ENCODE peak calls at places on chromosomes 1 and 21, in four cellular contexts. One of them, this sample, is unnamed.

GRCh38 chr1:90579212-90579802 is 137.8 kb downstream of the BARHL2 start:
- DNase-seq in psoas muscle: no peak
- DNase-seq in heart right ventricle: no peak
- DNase-seq in brain microvascular endothelial cell: peak
- DNase-seq in this sample: peak

GRCh38 chr1:28917757-28918118 is 3.4 kb downstream of the EPB41 start:
- DNase-seq in psoas muscle: no peak
- DNase-seq in heart right ventricle: no peak
- DNase-seq in brain microvascular endothelial cell: no peak
- DNase-seq in this sample: no peak

GRCh38 chr1:98331232-98331631 is 330.3 kb upstream of the SNX7 start:
- DNase-seq in psoas muscle: no peak
- DNase-seq in heart right ventricle: no peak
- DNase-seq in brain microvascular endothelial cell: peak
- DNase-seq in this sample: no peak

GRCh38 chr1:111471012-111471411 is 2.8 kb upstream of the C1orf162 start:
- DNase-seq in psoas muscle: peak
- DNase-seq in brain microvascular endothelial cell: no peak
- DNase-seq in heart right ventricle: peak
- DNase-seq in this sample: no peak

GRCh38 chr1:239174880-239175279 is 211.5 kb upstream of the CHRM3 start:
- DNase-seq in heart right ventricle: no peak
- DNase-seq in psoas muscle: no peak
- DNase-seq in brain microvascular endothelial cell: no peak
- DNase-seq in this sample: no peak

GRCh38 chr1:119859647-119860046 is 36.7 kb downstream of the ADAM30 start:
- DNase-seq in brain microvascular endothelial cell: peak
- DNase-seq in heart right ventricle: no peak
- DNase-seq in psoas muscle: no peak
- DNase-seq in this sample: no peak

GRCh38 chr1:61120307-61120840 is 38.0 kb downstream of the NFIA start:
- DNase-seq in psoas muscle: no peak
- DNase-seq in brain microvascular endothelial cell: no peak
- DNase-seq in heart right ventricle: no peak
- DNase-seq in this sample: no peak

GRCh38 chr1:24695202-24695974 is 49.9 kb upstream of the CLIC4 start:
- DNase-seq in heart right ventricle: peak
- DNase-seq in psoas muscle: peak
- DNase-seq in brain microvascular endothelial cell: no peak
- DNase-seq in this sample: no peak

GRCh38 chr1:175221548-175222175 is 29.1 kb upstream of the KIAA0040 start:
- DNase-seq in heart right ventricle: peak
- DNase-seq in psoas muscle: no peak
- DNase-seq in brain microvascular endothelial cell: no peak
- DNase-seq in this sample: peak

GRCh38 chr1:47996406-47997226 is 569 bp downstream of the TRABD2B start:
- DNase-seq in brain microvascular endothelial cell: no peak
- DNase-seq in heart right ventricle: peak
- DNase-seq in psoas muscle: peak
- DNase-seq in this sample: peak

GRCh38 chr21:41616063-41616591 is 108.2 kb upstream of the TMPRSS2 start:
- DNase-seq in psoas muscle: peak
- DNase-seq in brain microvascular endothelial cell: peak
- DNase-seq in heart right ventricle: no peak
- DNase-seq in this sample: no peak

GRCh38 chr1:164768619-164769018 is 209.6 kb downstream of the PBX1 start:
- DNase-seq in brain microvascular endothelial cell: no peak
- DNase-seq in heart right ventricle: no peak
- DNase-seq in psoas muscle: no peak
- DNase-seq in this sample: no peak

GRCh38 chr1:21095918-21096426 is 80.7 kb downstream of the EIF4G3 start:
- DNase-seq in heart right ventricle: no peak
- DNase-seq in brain microvascular endothelial cell: no peak
- DNase-seq in psoas muscle: no peak
- DNase-seq in this sample: no peak

GRCh38 chr1:97038410-97038809 is 316.8 kb downstream of the PTBP2 start:
- DNase-seq in heart right ventricle: no peak
- DNase-seq in psoas muscle: no peak
- DNase-seq in brain microvascular endothelial cell: no peak
- DNase-seq in this sample: no peak

GRCh38 chr1:188778578-188778977 is 1699.1 kb downstream of the BRINP3 start:
- DNase-seq in heart right ventricle: no peak
- DNase-seq in brain microvascular endothelial cell: no peak
- DNase-seq in psoas muscle: no peak
- DNase-seq in this sample: no peak

DNA sequence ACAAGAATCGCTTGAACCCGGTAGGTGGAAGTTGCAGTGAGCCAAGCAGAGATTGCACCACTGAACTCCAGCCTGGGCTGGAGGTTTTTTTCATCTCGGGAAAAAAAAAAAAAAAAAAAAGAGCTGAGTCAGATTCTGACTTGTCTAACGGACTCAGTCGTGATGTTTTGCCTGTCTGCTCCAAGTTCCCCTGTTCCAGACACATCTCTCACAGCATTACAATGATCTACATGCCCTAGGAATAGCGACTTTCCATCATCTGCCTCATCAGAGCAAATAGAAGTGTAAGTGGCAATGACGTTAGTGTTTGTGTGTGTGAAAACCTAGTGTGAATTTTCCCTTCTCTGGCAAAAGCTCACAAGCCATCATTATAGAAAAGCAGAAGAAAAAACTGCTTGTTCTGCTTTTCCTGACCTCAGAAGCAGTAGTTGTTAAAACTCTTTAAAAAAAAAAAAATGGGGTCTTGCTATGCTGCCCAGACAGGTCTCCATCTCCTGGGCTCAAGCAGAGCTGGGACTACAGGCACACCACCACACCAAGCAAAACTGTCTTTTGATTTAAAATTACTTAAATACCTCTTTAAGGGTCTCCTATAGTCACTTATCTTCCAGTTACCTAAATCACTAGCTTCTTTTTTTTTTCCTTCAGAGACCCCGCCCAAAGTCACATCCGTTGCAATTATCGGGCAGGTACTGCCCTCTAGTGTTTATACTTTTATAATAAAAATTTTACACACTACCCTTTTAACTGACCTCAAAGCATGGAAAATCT is 37.3 kb downstream of the PLEKHO1 start:
- DNase-seq in psoas muscle: no peak
- DNase-seq in brain microvascular endothelial cell: peak
- DNase-seq in heart right ventricle: peak
- DNase-seq in this sample: peak
- TF ChIP-seq CTCF in psoas muscle: peak
- TF ChIP-seq CTCF in brain microvascular endothelial cell: peak
- TF ChIP-seq CTCF in heart right ventricle: peak
- TF ChIP-seq CTCF in this sample: peak

DNA sequence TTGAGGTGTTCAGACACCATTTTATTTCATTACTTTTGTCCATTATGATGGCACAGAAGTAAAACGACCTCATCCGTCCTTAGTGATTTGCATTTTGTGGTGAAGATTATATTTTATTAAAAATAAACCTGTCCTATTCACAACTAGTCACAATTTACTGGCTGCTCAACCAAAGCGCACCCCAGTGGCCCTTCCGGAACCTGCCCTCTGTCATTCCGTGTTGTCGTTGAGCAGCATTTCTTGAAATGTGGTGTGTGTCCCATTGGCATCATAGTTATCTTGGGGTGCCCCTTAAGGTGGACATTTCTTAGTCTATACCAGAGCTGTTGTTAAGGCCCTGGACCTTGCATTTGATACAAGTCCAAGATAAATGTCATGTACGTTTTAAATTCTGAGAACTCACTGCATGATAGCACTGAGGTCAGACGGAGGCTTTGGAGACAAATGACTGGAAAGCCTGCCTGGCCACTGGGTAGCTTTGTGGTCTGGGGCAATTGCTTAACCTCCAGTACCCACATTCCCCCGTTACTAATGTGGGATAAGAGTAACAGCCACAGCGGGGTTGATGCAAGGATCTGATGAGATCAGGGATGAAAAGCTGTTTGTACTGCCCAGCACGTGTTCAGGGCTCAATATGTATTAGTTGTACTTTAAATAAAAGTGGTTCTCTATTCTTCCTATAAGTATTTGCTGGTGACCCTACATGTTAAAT is 36.2 kb downstream of the BACH1 start:
- DNase-seq in psoas muscle: no peak
- DNase-seq in heart right ventricle: no peak
- DNase-seq in brain microvascular endothelial cell: peak
- DNase-seq in this sample: no peak
- TF ChIP-seq CTCF in psoas muscle: no peak
- TF ChIP-seq CTCF in heart right ventricle: no peak
- TF ChIP-seq CTCF in brain microvascular endothelial cell: peak
- TF ChIP-seq CTCF in this sample: peak

GRCh38 chr1:155596864-155597263 is 13.2 kb upstream of the MSTO1 start:
- DNase-seq in heart right ventricle: no peak
- DNase-seq in psoas muscle: no peak
- DNase-seq in brain microvascular endothelial cell: no peak
- DNase-seq in this sample: no peak

GRCh38 chr1:155591770-155592169 is 18.2 kb upstream of the MSTO1 start:
- DNase-seq in psoas muscle: no peak
- DNase-seq in heart right ventricle: peak
- DNase-seq in brain microvascular endothelial cell: peak
- DNase-seq in this sample: peak
- TF ChIP-seq CTCF in psoas muscle: peak
- TF ChIP-seq CTCF in heart right ventricle: peak
- TF ChIP-seq CTCF in brain microvascular endothelial cell: peak
- TF ChIP-seq CTCF in this sample: peak

DNA sequence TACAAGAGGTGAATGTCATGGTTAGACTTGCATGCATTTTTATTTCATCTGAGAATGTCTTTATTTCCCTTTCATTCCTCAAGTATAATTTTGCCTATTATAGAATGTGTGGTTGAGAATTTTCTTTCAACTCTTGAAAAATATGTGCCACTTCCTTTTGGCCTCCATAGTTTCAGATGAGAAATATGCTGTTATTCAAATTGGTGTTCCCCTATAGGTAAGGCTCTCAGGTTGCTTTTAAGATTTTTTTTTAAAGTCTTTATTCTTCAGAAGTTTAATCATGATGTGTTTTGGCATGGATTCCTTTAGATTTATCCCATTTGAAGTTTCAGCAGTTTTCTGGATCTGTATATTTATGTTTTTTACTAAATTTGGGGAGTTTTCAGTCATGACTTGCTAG is 2.1 kb downstream of the MROH7 start:
- DNase-seq in brain microvascular endothelial cell: no peak
- DNase-seq in psoas muscle: no peak
- DNase-seq in heart right ventricle: no peak
- DNase-seq in this sample: no peak
- TF ChIP-seq CTCF in brain microvascular endothelial cell: no peak
- TF ChIP-seq CTCF in psoas muscle: no peak
- TF ChIP-seq CTCF in heart right ventricle: no peak
- TF ChIP-seq CTCF in this sample: no peak

GRCh38 chr1:156623946-156624813 is 5.0 kb downstream of the HAPLN2 start:
- DNase-seq in heart right ventricle: peak
- DNase-seq in psoas muscle: peak
- DNase-seq in brain microvascular endothelial cell: peak
- DNase-seq in this sample: peak
- TF ChIP-seq CTCF in heart right ventricle: peak
- TF ChIP-seq CTCF in psoas muscle: peak
- TF ChIP-seq CTCF in brain microvascular endothelial cell: peak
- TF ChIP-seq CTCF in this sample: peak

GRCh38 chr1:153958111-153958960 is at the start of gene CRTC2:
- DNase-seq in heart right ventricle: peak
- DNase-seq in brain microvascular endothelial cell: peak
- DNase-seq in psoas muscle: peak
- DNase-seq in this sample: peak
- TF ChIP-seq CTCF in heart right ventricle: peak
- TF ChIP-seq CTCF in brain microvascular endothelial cell: peak
- TF ChIP-seq CTCF in psoas muscle: no peak
- TF ChIP-seq CTCF in this sample: no peak

GRCh38 chr1:85582687-85583354 is 2.3 kb downstream of the CCN1 start:
- DNase-seq in heart right ventricle: no peak
- DNase-seq in psoas muscle: no peak
- DNase-seq in brain microvascular endothelial cell: no peak
- DNase-seq in this sample: peak
- TF ChIP-seq CTCF in heart right ventricle: no peak
- TF ChIP-seq CTCF in psoas muscle: no peak
- TF ChIP-seq CTCF in brain microvascular endothelial cell: no peak
- TF ChIP-seq CTCF in this sample: no peak